ENCODE peak calls at places on chromosomes 16 and 17, in eight cellular contexts. P is effector CD4-positive, alpha-beta T cell; K is NCI-H1092; R is RWPE1; I is lower lobe of right lung; J is NCI-H1105 treated with DMSO at 0.1 percent for 48 hours; N is cerebellum; W is AG09319. S is an unnamed sample.

GRCh38 chr16:50696575-50697420 is 3.4 kb downstream of the NOD2 start:
- DNase-seq in P (peak; percentile 46), K (no peak), R (peak; percentile 79), I (peak; percentile 93), J (no peak), N (no peak), W (no peak), S (peak; percentile 100)

GRCh38 chr17:81941484-81942166 is 4.5 kb upstream of the PYCR1 start:
- DNase-seq in P (no peak), K (no peak), R (no peak), I (no peak), J (no peak), N (peak; percentile 51), W (no peak), S (no peak)

GRCh38 chr17:45425125-45425983 is 7.3 kb downstream of the ARHGAP27 start:
- DNase-seq in P (no peak), K (no peak), R (peak; percentile 89), I (peak; percentile 88), J (peak; percentile 71), N (no peak), W (no peak), S (peak; percentile 46)

GRCh38 chr17:58189436-58190146 is 2.9 kb upstream of the EPX start:
- DNase-seq in P (no peak), K (no peak), R (peak; percentile 88), I (peak; percentile 79), J (no peak), N (no peak), W (peak; percentile 14), S (no peak)

GRCh38 chr17:19433240-19433639 is 22.2 kb downstream of the RNF112 start:
- DNase-seq in P (no peak), K (no peak), R (no peak), I (no peak), J (no peak), N (no peak), W (no peak), S (no peak)

GRCh38 chr16:30143347-30143702 is 20.3 kb upstream of the MAPK3 start:
- DNase-seq in P (no peak), K (no peak), R (no peak), I (no peak), J (no peak), N (no peak), W (no peak), S (no peak)

GRCh38 chr16:67942200-67942509 is 1.8 kb downstream of the LCAT start:
- DNase-seq in P (peak; percentile 25), K (no peak), R (no peak), I (no peak), J (no peak), N (peak; percentile 58), W (no peak), S (peak; percentile 47)

GRCh38 chr16:10868562-10869469 is 8.2 kb upstream of the CIITA start:
- DNase-seq in P (no peak), K (no peak), R (no peak), I (peak; percentile 78), J (no peak), N (no peak), W (no peak), S (peak; percentile 70)

S was measured in CD14-positive monocyte.